ENCODE peak calls at places on chromosomes 11 and 22, in eight cellular contexts. Q is lower lobe of right lung; L is A549; C is heart right ventricle; J is fibroblast of lung; B is neural progenitor cell; K is CD4-positive, alpha-beta memory T cell; P is dorsolateral prefrontal cortex. M is an unnamed sample.

GRCh38 chr22:23784215-23784732 is 2.5 kb upstream of the SMARCB1 start:
- DNase-seq in J (no peak), P (no peak), K (no peak), B (no peak), L (no peak), C (no peak), Q (no peak), M (no peak)

GRCh38 chr22:44459041-44459440 is 39.0 kb downstream of the RTL6 start:
- DNase-seq in B (no peak), K (no peak), J (no peak), C (no peak), P (no peak), Q (no peak), L (no peak), M (no peak)

GRCh38 chr11:75275581-75275980 is 35.0 kb downstream of the TPBGL start:
- DNase-seq in J (no peak), K (peak; percentile 70), Q (peak; percentile 76), B (no peak), L (no peak), C (no peak), P (peak; percentile 62), M (no peak)

GRCh38 chr22:50544078-50544745 is 1.5 kb upstream of the KLHDC7B start:
- DNase-seq in L (peak; percentile 85), C (peak; percentile 84), Q (peak; percentile 90), P (peak; percentile 57), J (peak; percentile 64), K (peak; percentile 76), B (peak; percentile 93), M (peak; percentile 83)

GRCh38 chr22:50326959-50327710 is at the start of gene DENND6B:
- DNase-seq in P (peak; percentile 67), C (peak; percentile 85), J (peak; percentile 75), Q (peak; percentile 89), K (peak; percentile 57), B (peak; percentile 96), L (peak; percentile 49), M (peak; percentile 88)

GRCh38 chr22:43203471-43203981 is 16.6 kb upstream of the TTLL12 start:
- DNase-seq in L (no peak), B (peak; percentile 54), K (no peak), P (no peak), J (no peak), Q (no peak), C (no peak), M (no peak)

GRCh38 chr11:26947904-26948639 is 45.8 kb upstream of the FIBIN start:
- DNase-seq in L (no peak), B (peak; percentile 13), P (no peak), Q (no peak), J (no peak), C (no peak), K (no peak), M (no peak)

GRCh38 chr11:117866526-117866925 is 9.9 kb downstream of the FXYD6 start:
- DNase-seq in C (no peak), L (no peak), K (no peak), J (no peak), P (peak; percentile 48), B (no peak), Q (no peak), M (no peak)

GRCh38 chr11:134466909-134467567 is 55.0 kb upstream of the B3GAT1 start:
- DNase-seq in Q (no peak), L (no peak), C (no peak), J (no peak), B (no peak), K (no peak), P (no peak), M (no peak)

GRCh38 chr11:28976801-28977145 is 868.6 kb downstream of the METTL15 start:
- DNase-seq in L (no peak), P (no peak), B (no peak), Q (no peak), C (no peak), K (no peak), J (no peak), M (no peak)

GRCh38 chr22:44341431-44342346 is 28.9 kb upstream of the SHISAL1 start:
- DNase-seq in K (no peak), B (peak; percentile 85), C (no peak), P (no peak), L (no peak), Q (no peak), J (peak; percentile 36), M (no peak)

GRCh38 chr22:28188480-28188879 is 269.4 kb upstream of the PITPNB start:
- DNase-seq in J (no peak), Q (no peak), P (no peak), L (no peak), K (no peak), B (peak; percentile 65), C (no peak), M (no peak)

GRCh38 chr11:8814923-8815240 is 96.1 kb upstream of the AKIP1 start:
- DNase-seq in K (no peak), L (no peak), Q (no peak), B (no peak), C (no peak), J (no peak), P (no peak), M (no peak)

GRCh38 chr11:120424185-120424969 is 87.2 kb upstream of the GRIK4 start:
- DNase-seq in C (no peak), B (no peak), J (no peak), K (no peak), P (no peak), Q (no peak), L (no peak), M (no peak)

GRCh38 chr11:69123593-69124545 is 31.9 kb upstream of the SMIM38 start:
- DNase-seq in C (no peak), Q (peak; percentile 37), J (no peak), B (no peak), P (no peak), K (no peak), L (no peak), M (no peak)
- H3K4me3 ChIP-seq in C (no peak overlapping the region), Q (peak overlapping the region; percentile 8), J (no peak overlapping the region), B (peak overlapping the region; percentile 38), P (no peak overlapping the region), K (peak overlapping the region; percentile 44), L (peak overlapping the region; percentile 28), M (no peak overlapping the region)

DNA sequence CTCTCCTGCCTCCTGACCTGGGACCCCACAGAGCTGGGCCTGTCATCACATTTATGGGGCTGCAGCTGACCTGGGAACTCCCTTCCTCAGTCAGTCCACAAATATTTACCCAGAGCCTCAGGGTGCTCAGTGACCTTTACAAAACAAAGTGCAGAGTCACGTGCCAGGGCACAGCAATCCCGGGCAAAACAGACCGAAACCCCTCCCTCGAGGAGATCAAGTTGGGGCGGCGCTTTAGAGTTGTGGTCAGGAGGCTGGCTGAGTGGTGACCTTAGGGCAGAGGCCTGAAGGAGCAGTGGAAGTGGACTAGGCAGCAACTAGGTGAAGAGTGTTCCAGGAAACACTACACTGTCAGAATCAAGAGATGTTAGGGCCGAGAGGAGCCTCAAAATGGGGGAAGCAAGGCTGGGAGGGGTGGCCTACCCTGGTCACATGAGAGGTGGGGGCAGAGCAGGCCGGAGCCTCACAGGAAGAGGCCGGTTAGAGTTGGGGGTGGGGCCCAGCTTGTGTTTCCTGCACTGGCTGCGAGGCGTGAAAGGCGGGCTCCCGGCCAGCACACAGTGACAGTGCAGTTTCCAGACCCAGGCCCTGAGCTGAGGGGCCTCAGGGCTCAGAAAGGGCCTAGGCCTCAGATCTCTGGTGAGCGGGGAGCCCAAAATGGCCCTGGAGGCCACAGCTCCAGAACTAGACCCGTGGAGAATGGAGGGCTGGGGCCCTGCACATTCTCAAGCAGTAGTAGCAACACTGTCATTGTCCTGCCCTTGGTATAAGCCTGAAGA is 3.7 kb upstream of the NEAT1 start:
- DNase-seq in J (peak; percentile 98), L (peak; percentile 94), C (peak; percentile 97), P (peak; percentile 93), B (peak; percentile 84), K (peak; percentile 64), Q (peak; percentile 99), M (peak; percentile 99)
- H3K4me3 ChIP-seq in J (peak overlapping the region; percentile 61), L (peak overlapping the region; percentile 30), C (peak overlapping the region; percentile 61), P (peak overlapping the region; percentile 77), B (no peak overlapping the region), K (peak overlapping the region; percentile 95), Q (peak overlapping the region; percentile 91), M (peak overlapping the region; percentile 31)

GRCh38 chr11:56885854-56886253 is 102.9 kb upstream of the OR5AK2 start:
- DNase-seq in Q (no peak), P (no peak), K (no peak), J (no peak), C (no peak), B (no peak), L (no peak), M (no peak)

GRCh38 chr11:56889986-56890385 is 98.7 kb upstream of the OR5AK2 start:
- DNase-seq in P (no peak), C (no peak), Q (no peak), J (no peak), K (no peak), B (no peak), L (no peak), M (no peak)

GRCh38 chr11:56886465-56886864 is 102.2 kb upstream of the OR5AK2 start:
- DNase-seq in K (no peak), P (no peak), C (no peak), J (no peak), L (no peak), Q (no peak), B (no peak), M (no peak)

GRCh38 chr11:56885182-56885581 is 103.5 kb upstream of the OR5AK2 start:
- DNase-seq in L (no peak), K (no peak), Q (peak; percentile 63), C (no peak), J (no peak), P (no peak), B (peak; percentile 30), M (no peak)

DNA sequence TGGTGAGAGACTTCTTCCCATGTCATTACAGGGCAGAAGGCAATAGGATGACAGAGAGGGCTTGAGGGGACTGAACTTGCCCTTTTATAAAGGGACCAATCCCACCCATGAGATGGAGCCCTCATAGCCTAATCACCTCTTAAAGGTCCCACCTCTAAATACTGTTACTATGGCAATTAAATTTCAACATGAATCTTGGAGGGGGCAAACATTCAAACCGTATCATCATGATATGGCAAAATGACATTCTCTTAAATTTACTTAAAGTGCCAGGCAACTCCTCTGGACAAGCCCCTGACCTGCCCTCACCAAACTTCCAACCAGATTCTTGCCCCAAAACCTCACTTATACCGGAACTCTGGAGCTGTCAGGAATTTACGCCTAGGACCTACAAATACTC is 100.8 kb upstream of the OR5AK2 start:
- DNase-seq in B (no peak), Q (no peak), P (no peak), C (no peak), J (no peak), L (no peak), K (no peak), M (no peak)
- H3K4me3 ChIP-seq in B (no peak overlapping the region), Q (no peak overlapping the region), P (no peak overlapping the region), C (no peak overlapping the region), J (no peak overlapping the region), L (no peak overlapping the region), K (no peak overlapping the region), M (no peak overlapping the region)

DNA sequence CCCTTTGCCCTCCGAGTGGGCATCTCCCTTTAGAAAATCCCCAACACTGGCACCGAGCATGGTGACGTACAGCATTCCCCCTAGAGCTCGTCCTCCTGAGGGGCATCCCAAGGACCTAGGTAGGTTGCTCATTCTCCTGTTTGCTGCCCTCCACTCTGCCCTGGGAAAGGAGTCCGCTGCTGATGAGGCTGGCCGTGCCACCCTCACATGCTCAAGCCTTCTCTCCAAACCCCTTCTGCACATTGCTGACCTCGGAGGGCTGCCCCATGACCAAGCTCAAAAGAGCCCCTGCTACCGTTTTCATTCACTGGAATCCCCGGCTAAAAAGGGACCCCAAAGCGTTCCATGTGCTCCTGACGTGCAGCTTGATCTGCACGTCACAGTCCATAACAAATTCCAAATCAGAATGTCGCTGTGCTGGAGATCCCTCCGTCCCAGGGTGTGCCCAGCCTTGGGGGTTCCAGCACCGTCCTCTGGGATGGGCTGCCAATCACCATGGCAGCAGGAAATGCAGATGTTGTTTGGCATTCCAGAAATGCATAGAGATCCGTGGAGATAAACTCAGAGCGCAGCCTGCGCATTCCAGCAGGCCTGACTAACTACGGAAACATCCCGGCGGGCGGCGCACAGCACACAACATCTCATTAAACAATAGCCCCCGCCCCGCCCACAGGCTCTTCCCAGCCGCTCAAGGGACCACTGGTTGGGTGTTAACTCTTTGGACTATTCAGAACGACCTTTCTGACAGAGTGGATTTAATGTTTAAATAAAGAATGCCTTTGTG is 26.3 kb upstream of the GNB1L start:
- DNase-seq in L (peak; percentile 97), K (no peak), J (peak; percentile 88), P (peak; percentile 55), Q (peak; percentile 72), B (peak; percentile 96), C (no peak), M (peak; percentile 97)
- H3K4me3 ChIP-seq in L (peak overlapping the region; percentile 36), K (no peak overlapping the region), J (peak overlapping the region; percentile 22), P (peak overlapping the region; percentile 10), Q (no peak overlapping the region), B (peak overlapping the region; percentile 10), C (no peak overlapping the region), M (peak overlapping the region; percentile 24)

M was measured in A673.